ENCODE peak calls at places on chromosomes 12 and 14, in five cellular contexts. One of them, this sample, is unnamed.
A peak's percentile ranks its signal among the peaks of the same experiment; 100 is the strongest.

GRCh38 chr14:103142031-103142430 is 18.8 kb downstream of the TNFAIP2 start:
- DNase-seq in pancreas: no peak
- DNase-seq in activated CD4-positive, alpha-beta T cell treated with anti-CD3 and anti-CD28 coated beads, Interleukin-2, amount 10 ng/mL, durations not matched to agents 7 days and 5 days: no peak
- DNase-seq in CD4-positive, alpha-beta T cell: no peak
- DNase-seq in NCI-H524: peak; percentile 93
- DNase-seq in this sample: no peak

GRCh38 chr12:23528316-23528715 is 421.2 kb downstream of the SOX5 start:
- DNase-seq in NCI-H524: no peak
- DNase-seq in activated CD4-positive, alpha-beta T cell treated with anti-CD3 and anti-CD28 coated beads, Interleukin-2, amount 10 ng/mL, durations not matched to agents 7 days and 5 days: no peak
- DNase-seq in pancreas: no peak
- DNase-seq in CD4-positive, alpha-beta T cell: no peak
- DNase-seq in this sample: no peak

GRCh38 chr14:26282578-26282977 is 315.3 kb downstream of the NOVA1 start:
- DNase-seq in NCI-H524: no peak
- DNase-seq in CD4-positive, alpha-beta T cell: no peak
- DNase-seq in activated CD4-positive, alpha-beta T cell treated with anti-CD3 and anti-CD28 coated beads, Interleukin-2, amount 10 ng/mL, durations not matched to agents 7 days and 5 days: no peak
- DNase-seq in pancreas: no peak
- DNase-seq in this sample: no peak

GRCh38 chr12:16300222-16300621 is 22.7 kb upstream of the SLC15A5 start:
- DNase-seq in CD4-positive, alpha-beta T cell: no peak
- DNase-seq in NCI-H524: no peak
- DNase-seq in activated CD4-positive, alpha-beta T cell treated with anti-CD3 and anti-CD28 coated beads, Interleukin-2, amount 10 ng/mL, durations not matched to agents 7 days and 5 days: no peak
- DNase-seq in pancreas: no peak
- DNase-seq in this sample: no peak

GRCh38 chr14:103188691-103189480 is 65.6 kb downstream of the TNFAIP2 start:
- DNase-seq in CD4-positive, alpha-beta T cell: peak; percentile 1
- DNase-seq in activated CD4-positive, alpha-beta T cell treated with anti-CD3 and anti-CD28 coated beads, Interleukin-2, amount 10 ng/mL, durations not matched to agents 7 days and 5 days: peak; percentile 9
- DNase-seq in NCI-H524: no peak
- DNase-seq in pancreas: no peak
- DNase-seq in this sample: no peak

GRCh38 chr14:24139272-24139934 is 2.0 kb downstream of the EMC9 start:
- DNase-seq in NCI-H524: no peak
- DNase-seq in activated CD4-positive, alpha-beta T cell treated with anti-CD3 and anti-CD28 coated beads, Interleukin-2, amount 10 ng/mL, durations not matched to agents 7 days and 5 days: peak; percentile 35
- DNase-seq in pancreas: no peak
- DNase-seq in CD4-positive, alpha-beta T cell: no peak
- DNase-seq in this sample: no peak

GRCh38 chr14:49881296-49882006 is 11.4 kb upstream of the ARF6 start:
- DNase-seq in CD4-positive, alpha-beta T cell: no peak
- DNase-seq in pancreas: no peak
- DNase-seq in NCI-H524: no peak
- DNase-seq in activated CD4-positive, alpha-beta T cell treated with anti-CD3 and anti-CD28 coated beads, Interleukin-2, amount 10 ng/mL, durations not matched to agents 7 days and 5 days: no peak
- DNase-seq in this sample: no peak

GRCh38 chr12:288687-289086 is 26.1 kb upstream of the SLC6A13 start:
- DNase-seq in NCI-H524: no peak
- DNase-seq in activated CD4-positive, alpha-beta T cell treated with anti-CD3 and anti-CD28 coated beads, Interleukin-2, amount 10 ng/mL, durations not matched to agents 7 days and 5 days: no peak
- DNase-seq in CD4-positive, alpha-beta T cell: no peak
- DNase-seq in pancreas: no peak
- DNase-seq in this sample: peak; percentile 26

GRCh38 chr14:75205586-75205985 is 29.2 kb upstream of the TMED10 start:
- DNase-seq in NCI-H524: no peak
- DNase-seq in pancreas: no peak
- DNase-seq in activated CD4-positive, alpha-beta T cell treated with anti-CD3 and anti-CD28 coated beads, Interleukin-2, amount 10 ng/mL, durations not matched to agents 7 days and 5 days: no peak
- DNase-seq in CD4-positive, alpha-beta T cell: no peak
- DNase-seq in this sample: no peak

GRCh38 chr12:388547-389137 is 478 bp downstream of the KDM5A start:
- DNase-seq in NCI-H524: no peak
- DNase-seq in CD4-positive, alpha-beta T cell: peak; percentile 42
- DNase-seq in pancreas: peak; percentile 33
- DNase-seq in activated CD4-positive, alpha-beta T cell treated with anti-CD3 and anti-CD28 coated beads, Interleukin-2, amount 10 ng/mL, durations not matched to agents 7 days and 5 days: peak; percentile 67
- DNase-seq in this sample: no peak

GRCh38 chr12:104643921-104644669 is 187.3 kb downstream of the CHST11 start:
- DNase-seq in CD4-positive, alpha-beta T cell: no peak
- DNase-seq in NCI-H524: peak; percentile 53
- DNase-seq in pancreas: peak; percentile 35
- DNase-seq in activated CD4-positive, alpha-beta T cell treated with anti-CD3 and anti-CD28 coated beads, Interleukin-2, amount 10 ng/mL, durations not matched to agents 7 days and 5 days: no peak
- DNase-seq in this sample: no peak

GRCh38 chr12:104303538-104304151 is at the start of gene EID3:
- DNase-seq in CD4-positive, alpha-beta T cell: peak; percentile 88
- DNase-seq in pancreas: peak; percentile 87
- DNase-seq in activated CD4-positive, alpha-beta T cell treated with anti-CD3 and anti-CD28 coated beads, Interleukin-2, amount 10 ng/mL, durations not matched to agents 7 days and 5 days: peak; percentile 91
- DNase-seq in NCI-H524: no peak
- DNase-seq in this sample: no peak

GRCh38 chr14:103449762-103450161 is 64.5 kb downstream of the MARK3 start:
- DNase-seq in CD4-positive, alpha-beta T cell: no peak
- DNase-seq in NCI-H524: no peak
- DNase-seq in activated CD4-positive, alpha-beta T cell treated with anti-CD3 and anti-CD28 coated beads, Interleukin-2, amount 10 ng/mL, durations not matched to agents 7 days and 5 days: no peak
- DNase-seq in pancreas: no peak
- DNase-seq in this sample: no peak

This sample was measured in AG04449.